ENCODE peak calls at places on chromosomes 7 and 10, in eight cellular contexts. L is GM23248; K is HTR-8/SVneo; D is GM03348; M is activated CD4-positive, alpha-beta T cell treated with anti-CD3 and anti-CD28 coated beads, Interleukin-2, amount 50 U/mL, for 48 hours; Q is ELR; N is 8988T; R is ovary. E is an unnamed sample.

GRCh38 chr10:15743443-15743842 is 23.7 kb upstream of the ITGA8 start:
- DNase-seq in D (no peak), L (no peak), N (no peak), Q (no peak), R (no peak), K (no peak), M (no peak), E (no peak)

GRCh38 chr7:11203688-11204087 is 230.0 kb downstream of the PHF14 start:
- DNase-seq in R (no peak), N (no peak), K (no peak), M (no peak), D (no peak), L (no peak), Q (no peak), E (no peak)

GRCh38 chr7:82697897-82698296 is 254.3 kb upstream of the CACNA2D1 start:
- DNase-seq in L (peak), M (no peak), Q (peak), N (no peak), D (no peak), K (no peak), R (no peak), E (no peak)

GRCh38 chr10:103576862-103577261 is 83.4 kb downstream of the NEURL1 start:
- DNase-seq in N (no peak), D (no peak), R (no peak), Q (no peak), M (no peak), L (no peak), K (no peak), E (no peak)

GRCh38 chr7:70154521-70155180 is 556.4 kb downstream of the AUTS2 start:
- DNase-seq in N (no peak), M (no peak), L (no peak), K (no peak), D (no peak), R (no peak), Q (no peak), E (no peak)

GRCh38 chr7:88357295-88357694 is 50.6 kb upstream of the STEAP4 start:
- DNase-seq in D (no peak), K (no peak), Q (no peak), N (no peak), R (no peak), M (no peak), L (peak), E (no peak)

GRCh38 chr10:27620425-27621397 is 116.6 kb downstream of the RAB18 start:
- DNase-seq in R (no peak), K (no peak), M (no peak), Q (no peak), N (no peak), D (peak), L (peak), E (no peak)

GRCh38 chr10:5252177-5253037 is 55.8 kb downstream of the AKR1C4 start:
- DNase-seq in M (no peak), N (no peak), Q (peak), K (no peak), L (peak), R (no peak), D (no peak), E (no peak)